ENCODE peak calls at places on chromosome 15, in six cellular contexts. X, N, W, C, D and J are unnamed samples.

GRCh38 chr15:23529891-23530290 is 35.6 kb upstream of the MKRN3 start:
- DNase-seq in N (no peak), W (no peak), X (no peak), D (no peak), C (no peak), J (no peak)

GRCh38 chr15:58258501-58259274 is 120.5 kb downstream of the AQP9 start:
- DNase-seq in C (no peak), X (no peak), N (no peak), D (no peak), W (peak), J (no peak)

GRCh38 chr15:76058714-76059319 is 968 bp upstream of the TMEM266 start:
- DNase-seq in N (peak), C (peak), W (peak), X (peak), D (no peak), J (peak)

GRCh38 chr15:47466357-47466756 is 250.9 kb upstream of the SEMA6D start:
- DNase-seq in W (no peak), N (no peak), D (no peak), C (no peak), X (no peak), J (no peak)

GRCh38 chr15:26518885-26519284 is 254.0 kb downstream of the GABRB3 start:
- DNase-seq in D (no peak), N (no peak), W (no peak), X (no peak), C (no peak), J (no peak)

GRCh38 chr15:65918357-65918920 is 49.1 kb downstream of the RAB11A start:
- DNase-seq in N (no peak), W (no peak), X (no peak), C (no peak), D (no peak), J (peak)

GRCh38 chr15:58065011-58065444 is 483 bp downstream of the ALDH1A2 start:
- DNase-seq in C (no peak), W (peak), X (peak), D (peak), N (peak), J (no peak)

GRCh38 chr15:93250212-93250611 is 161.2 kb upstream of the RGMA start:
- DNase-seq in X (no peak), D (no peak), C (no peak), N (no peak), W (no peak), J (no peak)

GRCh38 chr15:50256188-50257041 is 9.1 kb downstream of the HDC start:
- DNase-seq in D (peak), W (no peak), N (no peak), C (no peak), X (no peak), J (no peak)

GRCh38 chr15:91593081-91593480 is 260.4 kb upstream of the SLCO3A1 start:
- DNase-seq in X (no peak), W (no peak), D (no peak), N (no peak), C (no peak), J (no peak)
- TF ChIP-seq CREB1 in X (no peak), W (no peak), D (no peak), N (no peak), C (no peak), J (no peak)

GRCh38 chr15:101048191-101049011 is 129.2 kb downstream of the LRRK1 start:
- DNase-seq in X (no peak), D (peak), N (no peak), C (no peak), W (no peak), J (no peak)
- TF ChIP-seq CREB1 in X (no peak), D (no peak), N (no peak), C (no peak), W (no peak), J (no peak)

GRCh38 chr15:70030851-70031645 is 66.7 kb downstream of the TLE3 start:
- DNase-seq in X (no peak), W (no peak), D (no peak), N (no peak), C (no peak), J (no peak)

GRCh38 chr15:70026991-70027390 is 70.7 kb downstream of the TLE3 start:
- DNase-seq in W (no peak), N (no peak), C (no peak), D (no peak), X (no peak), J (no peak)

GRCh38 chr15:70027518-70027917 is 70.2 kb downstream of the TLE3 start:
- DNase-seq in N (no peak), C (no peak), X (no peak), D (no peak), W (no peak), J (no peak)

GRCh38 chr15:70031680-70032079 is 66.0 kb downstream of the TLE3 start:
- DNase-seq in C (no peak), X (no peak), N (no peak), D (no peak), W (no peak), J (no peak)

GRCh38 chr15:70029297-70029701 is 68.4 kb downstream of the TLE3 start:
- DNase-seq in C (no peak), X (no peak), N (no peak), W (no peak), D (no peak), J (no peak)
- TF ChIP-seq CREB1 in C (no peak), X (no peak), N (no peak), W (no peak), D (no peak), J (no peak)

DNA sequence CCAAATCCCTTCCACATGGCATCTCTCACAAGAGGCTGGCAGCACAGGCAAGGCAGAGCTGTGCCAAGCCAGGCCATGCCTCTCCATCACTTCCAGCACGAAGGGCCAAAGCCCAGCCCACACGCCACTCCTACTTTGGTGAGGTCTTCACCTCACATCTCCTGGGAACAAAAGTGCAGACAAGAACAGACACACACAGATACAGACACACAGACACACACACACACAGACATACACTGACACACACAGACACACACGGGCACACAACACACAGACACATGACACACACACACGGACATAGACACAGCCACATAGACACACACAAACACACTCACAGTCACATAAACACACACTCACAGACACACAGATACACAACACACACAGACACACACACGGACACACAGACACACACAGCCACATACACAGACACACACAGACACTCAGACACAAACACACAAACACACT is 233.3 kb downstream of the UACA start:
- DNase-seq in W (no peak), N (no peak), C (no peak), D (peak), X (no peak), J (no peak)
- TF ChIP-seq CREB1 in W (no peak), N (no peak), C (no peak), D (no peak), X (no peak), J (no peak)

GRCh38 chr15:69395460-69395859 is 18.7 kb upstream of the KIF23 start:
- DNase-seq in C (no peak), W (no peak), N (no peak), D (peak), X (no peak), J (no peak)

GRCh38 chr15:69395991-69396390 is 18.2 kb upstream of the KIF23 start:
- DNase-seq in C (no peak), W (no peak), D (no peak), X (no peak), N (no peak), J (no peak)

GRCh38 chr15:69393831-69394491 is 20.2 kb upstream of the KIF23 start:
- DNase-seq in C (no peak), W (no peak), N (no peak), X (no peak), D (no peak), J (no peak)

GRCh38 chr15:69392352-69392751 is 21.8 kb upstream of the KIF23 start:
- DNase-seq in D (no peak), N (no peak), X (no peak), C (no peak), W (no peak), J (no peak)

GRCh38 chr15:69394556-69395282 is 19.4 kb upstream of the KIF23 start:
- DNase-seq in W (peak), D (peak), C (peak), N (peak), X (peak), J (no peak)
- TF ChIP-seq CREB1 in W (no peak), D (no peak), C (no peak), N (no peak), X (no peak), J (no peak)

GRCh38 chr15:25436707-25437106 is 2.1 kb downstream of the UBE3A start:
- DNase-seq in C (peak), W (no peak), X (no peak), D (no peak), N (no peak), J (no peak)

GRCh38 chr15:25438601-25439455 is at the start of gene UBE3A:
- DNase-seq in N (peak), C (peak), D (peak), X (peak), W (peak), J (peak)

GRCh38 chr15:25441111-25441510 is 2.3 kb upstream of the UBE3A start:
- DNase-seq in N (no peak), C (no peak), X (no peak), W (no peak), D (no peak), J (no peak)

GRCh38 chr15:25437751-25438600 is 848 bp downstream of the UBE3A start:
- DNase-seq in D (peak), W (peak), X (peak), C (peak), N (peak), J (no peak)

GRCh38 chr15:25439456-25439836 is 622 bp upstream of the UBE3A start:
- DNase-seq in C (peak), D (no peak), X (no peak), N (peak), W (peak), J (no peak)
- TF ChIP-seq CREB1 in C (no peak), D (no peak), X (no peak), N (no peak), W (no peak), J (no peak)